ENCODE peak calls at places on chromosomes 16 and 17, in seven cellular contexts. P is brain microvascular endothelial cell; O is substantia nigra; N is NK-92 treated with Interleukin-12 subunit alpha and Interleukin-12 subunit beta, amount 100 ng/mL, for 24 hours; F is thoracic aorta; A is A172; R is H9. E is an unnamed sample.
A peak's percentile ranks its signal among the peaks of the same experiment; 100 is the strongest.

GRCh38 chr17:44636562-44636961 is 19.7 kb upstream of the MEIOC start:
- DNase-seq in F (no peak), P (peak; percentile 11), N (no peak), O (no peak), R (no peak), A (peak; percentile 60), E (no peak)

GRCh38 chr17:67156269-67157199 is 88.5 kb downstream of the HELZ start:
- DNase-seq in N (no peak), F (no peak), R (no peak), O (no peak), A (peak; percentile 11), P (peak; percentile 33), E (no peak)

GRCh38 chr16:3829631-3830536 is 50.6 kb downstream of the CREBBP start:
- DNase-seq in F (no peak), A (no peak), O (no peak), R (no peak), P (no peak), N (no peak), E (no peak)

GRCh38 chr17:18182190-18182977 is 1.2 kb upstream of the ALKBH5 start:
- DNase-seq in P (no peak), R (peak; percentile 50), F (peak; percentile 13), N (no peak), A (no peak), O (no peak), E (no peak)

GRCh38 chr17:80446645-80447405 is 29.6 kb downstream of the NPTX1 start:
- DNase-seq in O (no peak), A (peak; percentile 41), P (no peak), N (no peak), F (no peak), R (no peak), E (no peak)

GRCh38 chr16:4714996-4715395 is 19.1 kb downstream of the ANKS3 start:
- DNase-seq in N (no peak), O (no peak), F (no peak), R (no peak), P (no peak), A (no peak), E (no peak)

GRCh38 chr16:16005725-16006124 is 56.3 kb downstream of the ABCC1 start:
- DNase-seq in P (no peak), O (no peak), F (no peak), A (no peak), R (no peak), N (no peak), E (no peak)

GRCh38 chr17:37770631-37771518 is 26.0 kb upstream of the HNF1B start:
- DNase-seq in P (peak; percentile 63), A (peak; percentile 70), O (peak; percentile 2), N (no peak), R (peak; percentile 81), F (no peak), E (peak; percentile 45)

GRCh38 chr17:30824002-30824355 is 513 bp downstream of the CRLF3 start:
- DNase-seq in A (no peak), P (no peak), F (no peak), O (no peak), N (peak; percentile 41), R (no peak), E (peak; percentile 45)

GRCh38 chr17:14776791-14777190 is 475.9 kb downstream of the HS3ST3B1 start:
- DNase-seq in R (no peak), N (no peak), F (no peak), P (peak; percentile 30), O (no peak), A (no peak), E (no peak)

GRCh38 chr17:5762191-5762590 is 177.9 kb upstream of the NLRP1 start:
- DNase-seq in O (no peak), P (no peak), R (no peak), N (no peak), A (no peak), F (no peak), E (no peak)

GRCh38 chr17:67377727-67378443 is 804 bp downstream of the PITPNC1 start:
- DNase-seq in A (no peak), O (no peak), P (no peak), R (peak; percentile 69), N (peak; percentile 55), F (no peak), E (peak; percentile 55)

GRCh38 chr17:1724869-1725641 is 551 bp downstream of the WDR81 start:
- DNase-seq in A (no peak), P (no peak), F (no peak), O (no peak), R (no peak), N (no peak), E (no peak)

GRCh38 chr17:27597188-27597580 is 33.8 kb upstream of the LGALS9 start:
- DNase-seq in F (no peak), P (no peak), O (no peak), A (no peak), R (no peak), N (no peak), E (no peak)

GRCh38 chr16:72856797-72857196 is 191.1 kb downstream of the ZFHX3 start:
- DNase-seq in P (peak; percentile 39), O (no peak), R (peak; percentile 61), A (peak; percentile 19), F (no peak), N (no peak), E (peak; percentile 24)

GRCh38 chr17:32486701-32487459 is at the start of gene CDK5R1:
- DNase-seq in P (no peak), N (peak; percentile 23), F (no peak), O (peak; percentile 55), A (peak; percentile 68), R (peak; percentile 85), E (peak; percentile 74)

GRCh38 chr17:588519-588918 is 126.1 kb downstream of the VPS53 start:
- DNase-seq in R (no peak), P (no peak), F (no peak), A (no peak), N (no peak), O (no peak), E (no peak)

GRCh38 chr17:28983286-28984240 is 22.3 kb downstream of the SEZ6 start:
- DNase-seq in A (no peak), R (no peak), F (no peak), N (no peak), O (no peak), P (no peak), E (no peak)

GRCh38 chr16:11254913-11255736 is 879 bp downstream of the SOCS1 start:
- DNase-seq in A (no peak), R (no peak), N (peak; percentile 32), F (no peak), O (no peak), P (no peak), E (peak; percentile 68)

GRCh38 chr17:73650147-73650546 is 5.9 kb upstream of the SDK2 start:
- DNase-seq in F (no peak), R (peak; percentile 77), P (no peak), N (peak; percentile 28), A (no peak), O (no peak), E (no peak)

GRCh38 chr17:1951920-1952319 is 73.2 kb downstream of the RTN4RL1 start:
- DNase-seq in R (peak; percentile 39), N (no peak), O (no peak), F (no peak), P (no peak), A (no peak), E (no peak)

GRCh38 chr17:79435296-79435695 is 175.6 kb downstream of the RBFOX3 start:
- DNase-seq in N (no peak), R (no peak), A (no peak), O (no peak), P (no peak), F (no peak), E (no peak)

GRCh38 chr16:56298948-56299602 is 107.8 kb downstream of the GNAO1 start:
- DNase-seq in R (no peak), F (no peak), N (no peak), P (no peak), A (no peak), O (peak; percentile 60), E (no peak)

GRCh38 chr17:76243826-76244679 is 3.8 kb upstream of the RNF157 start:
- DNase-seq in O (no peak), N (no peak), F (no peak), A (no peak), P (no peak), R (no peak), E (no peak)

GRCh38 chr16:49493836-49494235 is 120.2 kb downstream of the C16orf78 start:
- DNase-seq in F (no peak), O (no peak), R (no peak), P (no peak), N (no peak), A (no peak), E (no peak)

GRCh38 chr17:64585146-64585545 is 77.0 kb downstream of the SMURF2 start:
- DNase-seq in P (no peak), N (no peak), A (no peak), F (no peak), O (no peak), R (no peak), E (no peak)

GRCh38 chr17:61201211-61201610 is 198.4 kb upstream of the TBX2 start:
- DNase-seq in F (no peak), R (no peak), A (peak; percentile 82), N (no peak), O (no peak), P (peak; percentile 61), E (no peak)

GRCh38 chr16:84507011-84507982 is 2.8 kb upstream of the MEAK7 start:
- DNase-seq in P (no peak), F (no peak), R (no peak), A (no peak), O (no peak), N (no peak), E (peak; percentile 75)

GRCh38 chr16:15765880-15766279 is 90.9 kb downstream of the MYH11 start:
- DNase-seq in R (peak; percentile 46), F (no peak), P (peak; percentile 45), O (peak; percentile 15), N (no peak), A (peak; percentile 62), E (peak; percentile 34)

GRCh38 chr17:16406742-16407674 is 8.4 kb upstream of the TRPV2 start:
- DNase-seq in A (no peak), N (no peak), P (no peak), F (no peak), R (peak; percentile 96), O (no peak), E (no peak)

GRCh38 chr17:72553051-72553755 is 432.4 kb downstream of the SOX9 start:
- DNase-seq in R (no peak), P (no peak), O (no peak), N (no peak), F (no peak), A (no peak), E (no peak)

GRCh38 chr17:19460695-19461094 is 49.7 kb downstream of the RNF112 start:
- DNase-seq in R (peak; percentile 75), P (no peak), A (no peak), N (no peak), O (no peak), F (no peak), E (no peak)

GRCh38 chr17:63798572-63799113 is 24.7 kb downstream of the DDX42 start:
- DNase-seq in R (no peak), P (no peak), N (no peak), O (no peak), A (no peak), F (no peak), E (no peak)

GRCh38 chr17:69870091-69870530 is 204.9 kb upstream of the KCNJ16 start:
- DNase-seq in R (no peak), O (no peak), F (no peak), N (no peak), A (peak; percentile 2), P (peak; percentile 42), E (no peak)

GRCh38 chr17:37745801-37746426 is 1.1 kb upstream of the HNF1B start:
- DNase-seq in F (no peak), N (no peak), A (no peak), R (no peak), O (no peak), P (no peak), E (no peak)

GRCh38 chr17:77127735-77128361 is 12.9 kb upstream of the SEC14L1 start:
- DNase-seq in P (peak; percentile 74), F (no peak), N (no peak), R (no peak), A (peak; percentile 90), O (no peak), E (peak; percentile 88)

GRCh38 chr17:1438593-1439083 is 17.4 kb downstream of the CRK start:
- DNase-seq in N (no peak), A (peak; percentile 45), O (no peak), P (peak; percentile 53), R (no peak), F (no peak), E (no peak)

GRCh38 chr16:57620316-57621231 is 7.9 kb upstream of the ADGRG1 start:
- DNase-seq in A (no peak), F (no peak), O (no peak), N (no peak), P (no peak), R (no peak), E (no peak)

E was measured in activated CD4-positive, alpha-beta memory T cell treated with anti-CD3 and anti-CD28 coated beads, Interleukin-2, amount 10 ng/mL, durations not matched to agents 7 days and 5 days.